ENCODE peak calls at places on chromosome 12, in eight cellular contexts. One of them, this sample, is unnamed.

GRCh38 chr12:11015775-11016430 is 6.5 kb downstream of the TAS2R19 start:
- DNase-seq in IMR-90: no peak
- DNase-seq in body of pancreas: no peak
- DNase-seq in glutamatergic neuron: no peak
- DNase-seq in NCI-H345: no peak
- DNase-seq in aorta: no peak
- DNase-seq in activated T-helper 1 cell treated with anti-CD3 and anti-CD28 coated beads, Interleukin-12 subunit alpha, Interleukin-12 subunit beta, Interleukin-2, Interleukin-4 antibody, amounts not matched to agents 30 ng/mL and 10 ng/mL and 1 ng/mL, durations not matched to agents 14 hours and 24 hours and 36 hours: no peak
- DNase-seq in HCEC 1CT: no peak
- DNase-seq in this sample: no peak

GRCh38 chr12:82425241-82425640 is 66.9 kb downstream of the METTL25 start:
- DNase-seq in IMR-90: peak; percentile 73
- DNase-seq in body of pancreas: no peak
- DNase-seq in glutamatergic neuron: no peak
- DNase-seq in NCI-H345: no peak
- DNase-seq in aorta: no peak
- DNase-seq in activated T-helper 1 cell treated with anti-CD3 and anti-CD28 coated beads, Interleukin-12 subunit alpha, Interleukin-12 subunit beta, Interleukin-2, Interleukin-4 antibody, amounts not matched to agents 30 ng/mL and 10 ng/mL and 1 ng/mL, durations not matched to agents 14 hours and 24 hours and 36 hours: no peak
- DNase-seq in HCEC 1CT: peak; percentile 53
- DNase-seq in this sample: no peak

GRCh38 chr12:113392988-113393579 is 10.6 kb downstream of the SDS start:
- DNase-seq in IMR-90: no peak
- DNase-seq in body of pancreas: no peak
- DNase-seq in glutamatergic neuron: no peak
- DNase-seq in NCI-H345: no peak
- DNase-seq in aorta: no peak
- DNase-seq in activated T-helper 1 cell treated with anti-CD3 and anti-CD28 coated beads, Interleukin-12 subunit alpha, Interleukin-12 subunit beta, Interleukin-2, Interleukin-4 antibody, amounts not matched to agents 30 ng/mL and 10 ng/mL and 1 ng/mL, durations not matched to agents 14 hours and 24 hours and 36 hours: no peak
- DNase-seq in HCEC 1CT: no peak
- DNase-seq in this sample: no peak

GRCh38 chr12:116053479-116054195 is 223.9 kb downstream of the MED13L start:
- DNase-seq in IMR-90: peak; percentile 81
- DNase-seq in body of pancreas: peak; percentile 28
- DNase-seq in glutamatergic neuron: no peak
- DNase-seq in NCI-H345: no peak
- DNase-seq in aorta: peak; percentile 59
- DNase-seq in activated T-helper 1 cell treated with anti-CD3 and anti-CD28 coated beads, Interleukin-12 subunit alpha, Interleukin-12 subunit beta, Interleukin-2, Interleukin-4 antibody, amounts not matched to agents 30 ng/mL and 10 ng/mL and 1 ng/mL, durations not matched to agents 14 hours and 24 hours and 36 hours: no peak
- DNase-seq in HCEC 1CT: peak; percentile 71
- DNase-seq in this sample: no peak

GRCh38 chr12:51871126-51871525 is 16.8 kb upstream of the ANKRD33 start:
- DNase-seq in IMR-90: no peak
- DNase-seq in body of pancreas: no peak
- DNase-seq in glutamatergic neuron: no peak
- DNase-seq in NCI-H345: no peak
- DNase-seq in aorta: peak; percentile 82
- DNase-seq in activated T-helper 1 cell treated with anti-CD3 and anti-CD28 coated beads, Interleukin-12 subunit alpha, Interleukin-12 subunit beta, Interleukin-2, Interleukin-4 antibody, amounts not matched to agents 30 ng/mL and 10 ng/mL and 1 ng/mL, durations not matched to agents 14 hours and 24 hours and 36 hours: no peak
- DNase-seq in HCEC 1CT: no peak
- DNase-seq in this sample: no peak

GRCh38 chr12:54385251-54385914 is 850 bp upstream of the ZNF385A start:
- DNase-seq in IMR-90: no peak
- DNase-seq in body of pancreas: no peak
- DNase-seq in glutamatergic neuron: no peak
- DNase-seq in NCI-H345: no peak
- DNase-seq in aorta: peak; percentile 66
- DNase-seq in activated T-helper 1 cell treated with anti-CD3 and anti-CD28 coated beads, Interleukin-12 subunit alpha, Interleukin-12 subunit beta, Interleukin-2, Interleukin-4 antibody, amounts not matched to agents 30 ng/mL and 10 ng/mL and 1 ng/mL, durations not matched to agents 14 hours and 24 hours and 36 hours: no peak
- DNase-seq in HCEC 1CT: no peak
- DNase-seq in this sample: no peak

GRCh38 chr12:63845726-63846125 is 1.2 kb downstream of the SRGAP1 start:
- DNase-seq in IMR-90: peak; percentile 54
- DNase-seq in body of pancreas: no peak
- DNase-seq in glutamatergic neuron: no peak
- DNase-seq in NCI-H345: no peak
- DNase-seq in aorta: no peak
- DNase-seq in activated T-helper 1 cell treated with anti-CD3 and anti-CD28 coated beads, Interleukin-12 subunit alpha, Interleukin-12 subunit beta, Interleukin-2, Interleukin-4 antibody, amounts not matched to agents 30 ng/mL and 10 ng/mL and 1 ng/mL, durations not matched to agents 14 hours and 24 hours and 36 hours: no peak
- DNase-seq in HCEC 1CT: peak; percentile 59
- DNase-seq in this sample: no peak

GRCh38 chr12:108691154-108691994 is 39.9 kb downstream of the CORO1C start:
- DNase-seq in IMR-90: peak; percentile 99
- DNase-seq in body of pancreas: peak; percentile 83
- DNase-seq in glutamatergic neuron: peak; percentile 91
- DNase-seq in NCI-H345: peak; percentile 98
- DNase-seq in aorta: peak; percentile 97
- DNase-seq in activated T-helper 1 cell treated with anti-CD3 and anti-CD28 coated beads, Interleukin-12 subunit alpha, Interleukin-12 subunit beta, Interleukin-2, Interleukin-4 antibody, amounts not matched to agents 30 ng/mL and 10 ng/mL and 1 ng/mL, durations not matched to agents 14 hours and 24 hours and 36 hours: peak; percentile 50
- DNase-seq in HCEC 1CT: peak; percentile 99
- DNase-seq in this sample: peak; percentile 78

GRCh38 chr12:50283924-50284236 is 560 bp upstream of the LIMA1 start:
- DNase-seq in IMR-90: no peak
- DNase-seq in body of pancreas: peak; percentile 25
- DNase-seq in glutamatergic neuron: no peak
- DNase-seq in NCI-H345: no peak
- DNase-seq in aorta: no peak
- DNase-seq in activated T-helper 1 cell treated with anti-CD3 and anti-CD28 coated beads, Interleukin-12 subunit alpha, Interleukin-12 subunit beta, Interleukin-2, Interleukin-4 antibody, amounts not matched to agents 30 ng/mL and 10 ng/mL and 1 ng/mL, durations not matched to agents 14 hours and 24 hours and 36 hours: no peak
- DNase-seq in HCEC 1CT: no peak
- DNase-seq in this sample: peak; percentile 8

GRCh38 chr12:41437578-41437977 is 249.5 kb downstream of the PDZRN4 start:
- DNase-seq in IMR-90: no peak
- DNase-seq in body of pancreas: no peak
- DNase-seq in glutamatergic neuron: peak; percentile 21
- DNase-seq in NCI-H345: no peak
- DNase-seq in aorta: no peak
- DNase-seq in activated T-helper 1 cell treated with anti-CD3 and anti-CD28 coated beads, Interleukin-12 subunit alpha, Interleukin-12 subunit beta, Interleukin-2, Interleukin-4 antibody, amounts not matched to agents 30 ng/mL and 10 ng/mL and 1 ng/mL, durations not matched to agents 14 hours and 24 hours and 36 hours: no peak
- DNase-seq in HCEC 1CT: no peak
- DNase-seq in this sample: no peak

GRCh38 chr12:85575115-85576096 is 260.8 kb downstream of the RASSF9 start:
- DNase-seq in IMR-90: peak; percentile 64
- DNase-seq in body of pancreas: peak; percentile 75
- DNase-seq in glutamatergic neuron: peak; percentile 54
- DNase-seq in NCI-H345: peak; percentile 56
- DNase-seq in aorta: peak; percentile 39
- DNase-seq in activated T-helper 1 cell treated with anti-CD3 and anti-CD28 coated beads, Interleukin-12 subunit alpha, Interleukin-12 subunit beta, Interleukin-2, Interleukin-4 antibody, amounts not matched to agents 30 ng/mL and 10 ng/mL and 1 ng/mL, durations not matched to agents 14 hours and 24 hours and 36 hours: no peak
- DNase-seq in HCEC 1CT: peak; percentile 58
- DNase-seq in this sample: no peak

GRCh38 chr12:105330938-105331804 is 680 bp downstream of the C12orf75 start:
- DNase-seq in IMR-90: no peak
- DNase-seq in body of pancreas: peak; percentile 39
- DNase-seq in glutamatergic neuron: no peak
- DNase-seq in NCI-H345: peak; percentile 43
- DNase-seq in aorta: peak; percentile 65
- DNase-seq in activated T-helper 1 cell treated with anti-CD3 and anti-CD28 coated beads, Interleukin-12 subunit alpha, Interleukin-12 subunit beta, Interleukin-2, Interleukin-4 antibody, amounts not matched to agents 30 ng/mL and 10 ng/mL and 1 ng/mL, durations not matched to agents 14 hours and 24 hours and 36 hours: no peak
- DNase-seq in HCEC 1CT: peak; percentile 23
- DNase-seq in this sample: peak; percentile 49

GRCh38 chr12:130633771-130634170 is 82.3 kb downstream of the RIMBP2 start:
- DNase-seq in IMR-90: no peak
- DNase-seq in body of pancreas: peak; percentile 61
- DNase-seq in glutamatergic neuron: peak; percentile 71
- DNase-seq in NCI-H345: peak; percentile 95
- DNase-seq in aorta: no peak
- DNase-seq in activated T-helper 1 cell treated with anti-CD3 and anti-CD28 coated beads, Interleukin-12 subunit alpha, Interleukin-12 subunit beta, Interleukin-2, Interleukin-4 antibody, amounts not matched to agents 30 ng/mL and 10 ng/mL and 1 ng/mL, durations not matched to agents 14 hours and 24 hours and 36 hours: no peak
- DNase-seq in HCEC 1CT: no peak
- DNase-seq in this sample: no peak

GRCh38 chr12:113980537-113981337 is 14.6 kb upstream of the RBM19 start:
- DNase-seq in IMR-90: peak; percentile 74
- DNase-seq in body of pancreas: peak; percentile 42
- DNase-seq in glutamatergic neuron: peak; percentile 52
- DNase-seq in NCI-H345: peak; percentile 76
- DNase-seq in aorta: no peak
- DNase-seq in activated T-helper 1 cell treated with anti-CD3 and anti-CD28 coated beads, Interleukin-12 subunit alpha, Interleukin-12 subunit beta, Interleukin-2, Interleukin-4 antibody, amounts not matched to agents 30 ng/mL and 10 ng/mL and 1 ng/mL, durations not matched to agents 14 hours and 24 hours and 36 hours: no peak
- DNase-seq in HCEC 1CT: peak; percentile 62
- DNase-seq in this sample: peak; percentile 14

GRCh38 chr12:124410354-124411175 is 115.7 kb downstream of the RFLNA start:
- DNase-seq in IMR-90: peak; percentile 41
- DNase-seq in body of pancreas: peak; percentile 72
- DNase-seq in glutamatergic neuron: no peak
- DNase-seq in NCI-H345: no peak
- DNase-seq in aorta: peak; percentile 65
- DNase-seq in activated T-helper 1 cell treated with anti-CD3 and anti-CD28 coated beads, Interleukin-12 subunit alpha, Interleukin-12 subunit beta, Interleukin-2, Interleukin-4 antibody, amounts not matched to agents 30 ng/mL and 10 ng/mL and 1 ng/mL, durations not matched to agents 14 hours and 24 hours and 36 hours: no peak
- DNase-seq in HCEC 1CT: no peak
- DNase-seq in this sample: no peak

GRCh38 chr12:107441906-107442305 is 243.7 kb upstream of the PWP1 start:
- DNase-seq in IMR-90: peak; percentile 46
- DNase-seq in body of pancreas: no peak
- DNase-seq in glutamatergic neuron: no peak
- DNase-seq in NCI-H345: no peak
- DNase-seq in aorta: no peak
- DNase-seq in activated T-helper 1 cell treated with anti-CD3 and anti-CD28 coated beads, Interleukin-12 subunit alpha, Interleukin-12 subunit beta, Interleukin-2, Interleukin-4 antibody, amounts not matched to agents 30 ng/mL and 10 ng/mL and 1 ng/mL, durations not matched to agents 14 hours and 24 hours and 36 hours: no peak
- DNase-seq in HCEC 1CT: no peak
- DNase-seq in this sample: no peak

GRCh38 chr12:51307655-51308593 is 16.1 kb downstream of the BIN2 start:
- DNase-seq in IMR-90: peak; percentile 87
- DNase-seq in body of pancreas: no peak
- DNase-seq in glutamatergic neuron: no peak
- DNase-seq in NCI-H345: no peak
- DNase-seq in aorta: no peak
- DNase-seq in activated T-helper 1 cell treated with anti-CD3 and anti-CD28 coated beads, Interleukin-12 subunit alpha, Interleukin-12 subunit beta, Interleukin-2, Interleukin-4 antibody, amounts not matched to agents 30 ng/mL and 10 ng/mL and 1 ng/mL, durations not matched to agents 14 hours and 24 hours and 36 hours: no peak
- DNase-seq in HCEC 1CT: peak; percentile 69
- DNase-seq in this sample: no peak

GRCh38 chr12:65094722-65095121 is 26.4 kb downstream of the WIF1 start:
- DNase-seq in IMR-90: no peak
- DNase-seq in body of pancreas: no peak
- DNase-seq in glutamatergic neuron: no peak
- DNase-seq in NCI-H345: no peak
- DNase-seq in aorta: no peak
- DNase-seq in activated T-helper 1 cell treated with anti-CD3 and anti-CD28 coated beads, Interleukin-12 subunit alpha, Interleukin-12 subunit beta, Interleukin-2, Interleukin-4 antibody, amounts not matched to agents 30 ng/mL and 10 ng/mL and 1 ng/mL, durations not matched to agents 14 hours and 24 hours and 36 hours: no peak
- DNase-seq in HCEC 1CT: no peak
- DNase-seq in this sample: no peak

GRCh38 chr12:120126635-120127005 is 10.1 kb upstream of the RAB35 start:
- DNase-seq in IMR-90: peak; percentile 42
- DNase-seq in body of pancreas: no peak
- DNase-seq in glutamatergic neuron: no peak
- DNase-seq in NCI-H345: no peak
- DNase-seq in aorta: peak; percentile 85
- DNase-seq in activated T-helper 1 cell treated with anti-CD3 and anti-CD28 coated beads, Interleukin-12 subunit alpha, Interleukin-12 subunit beta, Interleukin-2, Interleukin-4 antibody, amounts not matched to agents 30 ng/mL and 10 ng/mL and 1 ng/mL, durations not matched to agents 14 hours and 24 hours and 36 hours: no peak
- DNase-seq in HCEC 1CT: no peak
- DNase-seq in this sample: no peak

GRCh38 chr12:89468648-89469326 is 55.8 kb downstream of the GALNT4 start:
- DNase-seq in IMR-90: no peak
- DNase-seq in body of pancreas: no peak
- DNase-seq in glutamatergic neuron: no peak
- DNase-seq in NCI-H345: no peak
- DNase-seq in aorta: no peak
- DNase-seq in activated T-helper 1 cell treated with anti-CD3 and anti-CD28 coated beads, Interleukin-12 subunit alpha, Interleukin-12 subunit beta, Interleukin-2, Interleukin-4 antibody, amounts not matched to agents 30 ng/mL and 10 ng/mL and 1 ng/mL, durations not matched to agents 14 hours and 24 hours and 36 hours: no peak
- DNase-seq in HCEC 1CT: no peak
- DNase-seq in this sample: no peak

GRCh38 chr12:25937096-25937495 is 21.4 kb upstream of the RASSF8 start:
- DNase-seq in IMR-90: no peak
- DNase-seq in body of pancreas: no peak
- DNase-seq in glutamatergic neuron: no peak
- DNase-seq in NCI-H345: no peak
- DNase-seq in aorta: no peak
- DNase-seq in activated T-helper 1 cell treated with anti-CD3 and anti-CD28 coated beads, Interleukin-12 subunit alpha, Interleukin-12 subunit beta, Interleukin-2, Interleukin-4 antibody, amounts not matched to agents 30 ng/mL and 10 ng/mL and 1 ng/mL, durations not matched to agents 14 hours and 24 hours and 36 hours: no peak
- DNase-seq in HCEC 1CT: no peak
- DNase-seq in this sample: no peak

GRCh38 chr12:67795235-67795634 is 146.7 kb downstream of the DYRK2 start:
- DNase-seq in IMR-90: peak; percentile 35
- DNase-seq in body of pancreas: no peak
- DNase-seq in glutamatergic neuron: no peak
- DNase-seq in NCI-H345: no peak
- DNase-seq in aorta: no peak
- DNase-seq in activated T-helper 1 cell treated with anti-CD3 and anti-CD28 coated beads, Interleukin-12 subunit alpha, Interleukin-12 subunit beta, Interleukin-2, Interleukin-4 antibody, amounts not matched to agents 30 ng/mL and 10 ng/mL and 1 ng/mL, durations not matched to agents 14 hours and 24 hours and 36 hours: no peak
- DNase-seq in HCEC 1CT: no peak
- DNase-seq in this sample: no peak

GRCh38 chr12:24134092-24134491 is 184.6 kb upstream of the SOX5 start:
- DNase-seq in IMR-90: peak; percentile 10
- DNase-seq in body of pancreas: no peak
- DNase-seq in glutamatergic neuron: no peak
- DNase-seq in NCI-H345: no peak
- DNase-seq in aorta: no peak
- DNase-seq in activated T-helper 1 cell treated with anti-CD3 and anti-CD28 coated beads, Interleukin-12 subunit alpha, Interleukin-12 subunit beta, Interleukin-2, Interleukin-4 antibody, amounts not matched to agents 30 ng/mL and 10 ng/mL and 1 ng/mL, durations not matched to agents 14 hours and 24 hours and 36 hours: no peak
- DNase-seq in HCEC 1CT: no peak
- DNase-seq in this sample: no peak

GRCh38 chr12:104219361-104219892 is 3.8 kb downstream of the TXNRD1 start:
- DNase-seq in IMR-90: peak; percentile 98
- DNase-seq in body of pancreas: no peak
- DNase-seq in glutamatergic neuron: no peak
- DNase-seq in NCI-H345: peak; percentile 19
- DNase-seq in aorta: no peak
- DNase-seq in activated T-helper 1 cell treated with anti-CD3 and anti-CD28 coated beads, Interleukin-12 subunit alpha, Interleukin-12 subunit beta, Interleukin-2, Interleukin-4 antibody, amounts not matched to agents 30 ng/mL and 10 ng/mL and 1 ng/mL, durations not matched to agents 14 hours and 24 hours and 36 hours: no peak
- DNase-seq in HCEC 1CT: peak; percentile 93
- DNase-seq in this sample: no peak

GRCh38 chr12:14775652-14776020 is 27.6 kb downstream of the WBP11 start:
- DNase-seq in IMR-90: peak; percentile 73
- DNase-seq in body of pancreas: no peak
- DNase-seq in glutamatergic neuron: no peak
- DNase-seq in NCI-H345: no peak
- DNase-seq in aorta: no peak
- DNase-seq in activated T-helper 1 cell treated with anti-CD3 and anti-CD28 coated beads, Interleukin-12 subunit alpha, Interleukin-12 subunit beta, Interleukin-2, Interleukin-4 antibody, amounts not matched to agents 30 ng/mL and 10 ng/mL and 1 ng/mL, durations not matched to agents 14 hours and 24 hours and 36 hours: no peak
- DNase-seq in HCEC 1CT: peak; percentile 56
- DNase-seq in this sample: no peak

GRCh38 chr12:70823182-70823976 is 97.2 kb downstream of the PTPRR start:
- DNase-seq in IMR-90: no peak
- DNase-seq in body of pancreas: no peak
- DNase-seq in glutamatergic neuron: no peak
- DNase-seq in NCI-H345: no peak
- DNase-seq in aorta: no peak
- DNase-seq in activated T-helper 1 cell treated with anti-CD3 and anti-CD28 coated beads, Interleukin-12 subunit alpha, Interleukin-12 subunit beta, Interleukin-2, Interleukin-4 antibody, amounts not matched to agents 30 ng/mL and 10 ng/mL and 1 ng/mL, durations not matched to agents 14 hours and 24 hours and 36 hours: no peak
- DNase-seq in HCEC 1CT: peak; percentile 8
- DNase-seq in this sample: no peak

GRCh38 chr12:95498968-95499367 is 25.0 kb downstream of the METAP2 start:
- DNase-seq in IMR-90: no peak
- DNase-seq in body of pancreas: no peak
- DNase-seq in glutamatergic neuron: no peak
- DNase-seq in NCI-H345: no peak
- DNase-seq in aorta: no peak
- DNase-seq in activated T-helper 1 cell treated with anti-CD3 and anti-CD28 coated beads, Interleukin-12 subunit alpha, Interleukin-12 subunit beta, Interleukin-2, Interleukin-4 antibody, amounts not matched to agents 30 ng/mL and 10 ng/mL and 1 ng/mL, durations not matched to agents 14 hours and 24 hours and 36 hours: no peak
- DNase-seq in HCEC 1CT: no peak
- DNase-seq in this sample: no peak

GRCh38 chr12:38161123-38162000 is 155.2 kb upstream of the ALG10B start:
- DNase-seq in IMR-90: no peak
- DNase-seq in body of pancreas: no peak
- DNase-seq in glutamatergic neuron: no peak
- DNase-seq in NCI-H345: no peak
- DNase-seq in aorta: no peak
- DNase-seq in activated T-helper 1 cell treated with anti-CD3 and anti-CD28 coated beads, Interleukin-12 subunit alpha, Interleukin-12 subunit beta, Interleukin-2, Interleukin-4 antibody, amounts not matched to agents 30 ng/mL and 10 ng/mL and 1 ng/mL, durations not matched to agents 14 hours and 24 hours and 36 hours: no peak
- DNase-seq in HCEC 1CT: no peak
- DNase-seq in this sample: no peak

GRCh38 chr12:80709811-80710726 is 2.6 kb downstream of the MYF6 start:
- DNase-seq in IMR-90: no peak
- DNase-seq in body of pancreas: peak; percentile 15
- DNase-seq in glutamatergic neuron: peak; percentile 50
- DNase-seq in NCI-H345: no peak
- DNase-seq in aorta: no peak
- DNase-seq in activated T-helper 1 cell treated with anti-CD3 and anti-CD28 coated beads, Interleukin-12 subunit alpha, Interleukin-12 subunit beta, Interleukin-2, Interleukin-4 antibody, amounts not matched to agents 30 ng/mL and 10 ng/mL and 1 ng/mL, durations not matched to agents 14 hours and 24 hours and 36 hours: no peak
- DNase-seq in HCEC 1CT: no peak
- DNase-seq in this sample: no peak

GRCh38 chr12:12794686-12795085 is 9.2 kb downstream of the APOLD1 start:
- DNase-seq in IMR-90: no peak
- DNase-seq in body of pancreas: no peak
- DNase-seq in glutamatergic neuron: no peak
- DNase-seq in NCI-H345: no peak
- DNase-seq in aorta: no peak
- DNase-seq in activated T-helper 1 cell treated with anti-CD3 and anti-CD28 coated beads, Interleukin-12 subunit alpha, Interleukin-12 subunit beta, Interleukin-2, Interleukin-4 antibody, amounts not matched to agents 30 ng/mL and 10 ng/mL and 1 ng/mL, durations not matched to agents 14 hours and 24 hours and 36 hours: no peak
- DNase-seq in HCEC 1CT: no peak
- DNase-seq in this sample: no peak

GRCh38 chr12:52032431-52032796 is 18.8 kb upstream of the NR4A1 start:
- DNase-seq in IMR-90: peak; percentile 80
- DNase-seq in body of pancreas: peak; percentile 86
- DNase-seq in glutamatergic neuron: no peak
- DNase-seq in NCI-H345: peak; percentile 18
- DNase-seq in aorta: peak; percentile 73
- DNase-seq in activated T-helper 1 cell treated with anti-CD3 and anti-CD28 coated beads, Interleukin-12 subunit alpha, Interleukin-12 subunit beta, Interleukin-2, Interleukin-4 antibody, amounts not matched to agents 30 ng/mL and 10 ng/mL and 1 ng/mL, durations not matched to agents 14 hours and 24 hours and 36 hours: no peak
- DNase-seq in HCEC 1CT: peak; percentile 48
- DNase-seq in this sample: no peak

GRCh38 chr12:115313929-115314328 is 630.0 kb upstream of the TBX3 start:
- DNase-seq in IMR-90: peak; percentile 92
- DNase-seq in body of pancreas: no peak
- DNase-seq in glutamatergic neuron: no peak
- DNase-seq in NCI-H345: no peak
- DNase-seq in aorta: no peak
- DNase-seq in activated T-helper 1 cell treated with anti-CD3 and anti-CD28 coated beads, Interleukin-12 subunit alpha, Interleukin-12 subunit beta, Interleukin-2, Interleukin-4 antibody, amounts not matched to agents 30 ng/mL and 10 ng/mL and 1 ng/mL, durations not matched to agents 14 hours and 24 hours and 36 hours: no peak
- DNase-seq in HCEC 1CT: peak; percentile 69
- DNase-seq in this sample: no peak

This sample was measured in T-helper 2 cell treated with Interferon-gamma antibody and Interleukin-4, amounts not matched to agents 5 μg/mL and 100 μg/mL, for 36 hours.